ENCODE peak calls at places on chromosomes 2 and 18, in seven cellular contexts. O, D, E, G, C, N and U are unnamed samples.

GRCh38 chr18:13387856-13388548 is 169.4 kb downstream of the LDLRAD4 start:
- DNase-seq in O (no peak), D (no peak), E (peak), G (no peak), C (no peak), N (no peak), U (no peak)

GRCh38 chr2:151339168-151339567 is 18.2 kb upstream of the TNFAIP6 start:
- DNase-seq in O (no peak), D (peak), E (no peak), G (no peak), C (no peak), N (no peak), U (no peak)

GRCh38 chr18:48621240-48621639 is 82.4 kb downstream of the CTIF start:
- DNase-seq in O (peak), D (peak), E (no peak), G (no peak), C (no peak), N (no peak), U (no peak)

GRCh38 chr2:237864940-237865622 is 5.7 kb downstream of the RAMP1 start:
- DNase-seq in O (peak), D (peak), E (no peak), G (no peak), C (no peak), N (peak), U (no peak)

GRCh38 chr2:164028764-164029534 is 293.1 kb upstream of the FIGN start:
- DNase-seq in O (peak), D (peak), E (no peak), G (no peak), C (no peak), N (no peak), U (no peak)

GRCh38 chr18:6938003-6938402 is 179.6 kb downstream of the LAMA1 start:
- DNase-seq in O (no peak), D (no peak), E (no peak), G (no peak), C (no peak), N (no peak), U (no peak)

GRCh38 chr18:9091066-9091476 is 11.4 kb upstream of the NDUFV2 start:
- DNase-seq in O (no peak), D (no peak), E (no peak), G (no peak), C (no peak), N (no peak), U (no peak)

GRCh38 chr2:238081561-238081960 is 18.6 kb upstream of the ESPNL start:
- DNase-seq in O (no peak), D (no peak), E (no peak), G (no peak), C (no peak), N (no peak), U (peak)

GRCh38 chr2:120175000-120175581 is 48.1 kb downstream of the TMEM185B start:
- DNase-seq in O (peak), D (peak), E (no peak), G (peak), C (no peak), N (no peak), U (no peak)

GRCh38 chr2:60531638-60532216 is 21.7 kb downstream of the BCL11A start:
- DNase-seq in O (no peak), D (no peak), E (no peak), G (no peak), C (no peak), N (no peak), U (no peak)

GRCh38 chr2:234136461-234136860 is 86.0 kb downstream of the SPP2 start:
- DNase-seq in O (no peak), D (no peak), E (no peak), G (no peak), C (no peak), N (no peak), U (no peak)

GRCh38 chr2:33023732-33024301 is 77.1 kb downstream of the LTBP1 start:
- DNase-seq in O (peak), D (no peak), E (no peak), G (no peak), C (no peak), N (no peak), U (no peak)
- TF ChIP-seq CTCF in O (no peak), D (no peak), E (no peak), G (no peak), C (no peak), N (no peak), U (no peak)

GRCh38 chr2:200812122-200813022 is 662 bp downstream of the BZW1 start:
- DNase-seq in O (peak), D (peak), E (peak), G (peak), C (peak), N (peak), U (peak)
- TF ChIP-seq CTCF in O (peak), D (peak), E (peak), G (no peak), C (peak), N (peak), U (peak)

GRCh38 chr18:77197073-77197472 is 52.6 kb upstream of the GALR1 start:
- DNase-seq in O (no peak), D (no peak), E (no peak), G (no peak), C (no peak), N (no peak), U (no peak)
- TF ChIP-seq CTCF in O (no peak), D (no peak), E (no peak), G (no peak), C (no peak), N (no peak), U (no peak)

GRCh38 chr2:62789918-62790317 is 84.4 kb downstream of the EHBP1 start:
- DNase-seq in O (no peak), D (no peak), E (no peak), G (no peak), C (no peak), N (no peak), U (no peak)

GRCh38 chr2:62785810-62786593 is 80.5 kb downstream of the EHBP1 start:
- DNase-seq in O (peak), D (peak), E (no peak), G (no peak), C (no peak), N (no peak), U (no peak)

GRCh38 chr2:62789518-62789917 is 84.0 kb downstream of the EHBP1 start:
- DNase-seq in O (no peak), D (no peak), E (no peak), G (no peak), C (no peak), N (no peak), U (no peak)

GRCh38 chr2:62785216-62785615 is 79.7 kb downstream of the EHBP1 start:
- DNase-seq in O (peak), D (peak), E (no peak), G (no peak), C (no peak), N (no peak), U (no peak)

DNA sequence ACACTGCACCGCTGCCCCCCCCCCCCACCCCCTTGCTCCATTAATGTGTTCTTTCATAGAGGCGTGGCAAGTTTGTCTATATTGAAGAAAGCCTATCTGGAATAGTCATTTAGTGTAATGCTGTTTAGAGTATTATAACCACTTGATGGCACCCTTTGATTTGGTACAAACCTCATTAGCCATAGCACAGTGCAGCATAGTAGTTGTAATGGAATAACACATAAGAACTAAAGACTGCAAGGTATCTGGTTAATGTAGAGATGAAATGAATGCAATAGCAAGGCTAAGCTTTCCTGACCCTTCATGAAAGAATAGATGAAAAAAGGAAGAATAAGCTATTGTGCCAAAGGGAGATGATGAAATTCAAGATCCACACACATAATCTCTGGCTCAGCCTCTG is 81.9 kb downstream of the EHBP1 start:
- DNase-seq in O (peak), D (peak), E (no peak), G (no peak), C (no peak), N (no peak), U (no peak)
- TF ChIP-seq CTCF in O (peak), D (no peak), E (no peak), G (no peak), C (peak), N (no peak), U (peak)